ENCODE peak calls at places on chromosome 22, in nine cellular contexts. I, W, B, U, C, H, O, R and X are unnamed samples.

GRCh38 chr22:17888855-17889254 is 114.6 kb upstream of the BID start:
- DNase-seq in C (no peak), R (no peak), I (no peak), W (peak; percentile 69), B (peak; percentile 42), O (no peak), U (no peak), H (no peak), X (no peak)

GRCh38 chr22:44622685-44623084 is 79.3 kb upstream of the PRR5 start:
- DNase-seq in W (no peak), O (no peak), H (no peak), I (peak; percentile 80), C (no peak), R (no peak), U (no peak), B (no peak), X (no peak)

GRCh38 chr22:18042685-18043084 is 18.3 kb upstream of the MICAL3 start:
- DNase-seq in I (no peak), H (no peak), O (no peak), C (no peak), R (no peak), U (no peak), W (no peak), B (no peak), X (no peak)

GRCh38 chr22:18078329-18079041 is 695 bp downstream of the PEX26 start:
- DNase-seq in C (no peak), R (no peak), H (peak; percentile 46), B (peak; percentile 84), I (no peak), U (peak; percentile 30), W (no peak), O (peak; percentile 60), X (no peak)

GRCh38 chr22:23751441-23751996 is 607 bp upstream of the ZNF70 start:
- DNase-seq in H (no peak), W (peak; percentile 68), C (peak; percentile 58), R (no peak), U (no peak), I (no peak), O (no peak), B (no peak), X (no peak)

GRCh38 chr22:36048911-36049677 is 20.5 kb upstream of the RBFOX2 start:
- DNase-seq in U (peak; percentile 70), C (no peak), R (no peak), B (no peak), I (no peak), O (no peak), H (no peak), W (no peak), X (no peak)

GRCh38 chr22:24039046-24039445 is 27.9 kb downstream of the CABIN1 start:
- DNase-seq in B (no peak), I (peak; percentile 8), O (no peak), C (no peak), R (no peak), W (no peak), U (no peak), H (no peak), X (no peak)

GRCh38 chr22:28817919-28818859 is 17.8 kb upstream of the XBP1 start:
- DNase-seq in C (no peak), I (no peak), O (peak; percentile 89), U (peak; percentile 63), R (no peak), H (no peak), W (no peak), B (peak; percentile 66), X (no peak)

GRCh38 chr22:47283616-47284270 is 521.3 kb downstream of the TBC1D22A start:
- DNase-seq in W (no peak), R (no peak), C (no peak), I (no peak), U (no peak), O (no peak), H (no peak), B (no peak), X (no peak)

GRCh38 chr22:27476318-27476717 is 325.2 kb downstream of the MN1 start:
- DNase-seq in U (no peak), I (no peak), O (no peak), C (no peak), W (no peak), B (no peak), H (no peak), R (no peak), X (no peak)

GRCh38 chr22:27937453-27937852 is 18.4 kb upstream of the PITPNB start:
- DNase-seq in U (no peak), I (no peak), H (no peak), C (no peak), B (no peak), O (no peak), R (no peak), W (no peak), X (no peak)

GRCh38 chr22:40022536-40023225 is 27.9 kb downstream of the FAM83F start:
- DNase-seq in R (no peak), H (no peak), U (no peak), B (peak; percentile 18), I (no peak), O (peak; percentile 65), W (no peak), C (no peak), X (no peak)

GRCh38 chr22:18968011-18968749 is 32.1 kb upstream of the PRODH start:
- DNase-seq in I (no peak), C (no peak), R (no peak), U (peak; percentile 28), W (peak; percentile 81), O (no peak), B (no peak), H (no peak), X (no peak)

GRCh38 chr22:27797793-27798525 is 3.6 kb downstream of the MN1 start:
- DNase-seq in I (no peak), U (no peak), C (no peak), O (no peak), R (no peak), W (peak; percentile 57), B (no peak), H (no peak), X (no peak)

GRCh38 chr22:44710474-44711235 is 8.7 kb downstream of the PRR5 start:
- DNase-seq in U (peak; percentile 68), H (peak; percentile 65), I (no peak), C (no peak), W (no peak), B (peak; percentile 37), R (no peak), O (peak; percentile 45), X (no peak)

GRCh38 chr22:47168900-47169800 is 406.7 kb downstream of the TBC1D22A start:
- DNase-seq in B (no peak), R (no peak), U (no peak), I (no peak), H (no peak), O (peak; percentile 25), W (peak; percentile 35), C (peak; percentile 16), X (no peak)

GRCh38 chr22:24409707-24410106 is 17.7 kb upstream of the ADORA2A start:
- DNase-seq in U (no peak), I (no peak), H (no peak), W (no peak), C (no peak), R (no peak), B (no peak), O (no peak), X (no peak)

GRCh38 chr22:22882033-22882717 is 5.4 kb upstream of the IGLL5 start:
- DNase-seq in O (no peak), R (no peak), H (peak; percentile 51), I (peak; percentile 76), W (no peak), B (peak; percentile 75), C (no peak), U (no peak), X (no peak)

GRCh38 chr22:24497879-24498278 is 2.7 kb downstream of the UPB1 start:
- DNase-seq in R (no peak), C (no peak), O (no peak), B (no peak), W (no peak), U (no peak), I (no peak), H (no peak), X (no peak)

GRCh38 chr22:36365020-36365411 is 22.8 kb downstream of the MYH9 start:
- DNase-seq in O (peak; percentile 65), W (peak; percentile 46), C (peak; percentile 68), I (no peak), H (peak; percentile 77), B (peak; percentile 82), R (peak; percentile 87), U (peak; percentile 74), X (no peak)

GRCh38 chr22:40855960-40856512 is 403 bp downstream of the ST13 start:
- DNase-seq in C (no peak), O (peak; percentile 28), B (peak; percentile 45), W (peak; percentile 79), H (peak; percentile 19), U (no peak), R (no peak), I (no peak), X (no peak)

GRCh38 chr22:40008726-40009125 is 14.0 kb downstream of the FAM83F start:
- DNase-seq in C (no peak), B (no peak), H (no peak), W (no peak), I (no peak), O (no peak), R (no peak), U (peak; percentile 29), X (no peak)

DNA sequence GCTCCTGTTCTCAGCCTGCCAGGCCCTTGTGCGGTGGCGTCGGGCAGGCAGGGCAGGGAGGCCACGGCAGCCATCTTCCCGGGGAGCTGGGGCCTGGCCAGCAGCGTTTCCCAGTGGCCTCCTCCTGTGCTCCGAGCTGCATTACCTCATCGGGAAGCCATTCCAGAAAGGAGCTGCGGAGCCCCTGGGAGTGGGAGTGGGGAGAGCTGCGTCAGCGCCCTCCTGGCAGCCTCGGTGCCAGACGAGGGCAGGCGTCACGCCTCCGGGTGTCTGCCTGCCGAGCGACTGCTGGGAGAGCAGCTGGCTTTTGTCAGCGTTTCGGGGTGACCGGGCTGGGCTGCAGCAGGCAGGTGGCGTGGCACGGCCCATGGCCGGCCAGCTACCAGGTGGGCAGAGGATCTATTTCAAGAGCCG is 30.9 kb upstream of the WNT7B start:
- DNase-seq in U (peak; percentile 50), H (no peak), W (no peak), R (peak; percentile 60), I (no peak), C (peak; percentile 89), O (peak; percentile 39), B (no peak), X (peak; percentile 61)
- TF ChIP-seq CTCF in U (no peak), H (no peak), W (no peak), R (no peak), I (no peak), C (no peak), O (no peak), B (no peak), X (no peak)

GRCh38 chr22:38260760-38261477 is 11.9 kb downstream of the TMEM184B start:
- DNase-seq in R (no peak), H (no peak), B (no peak), O (no peak), I (no peak), U (no peak), C (no peak), W (peak; percentile 76), X (no peak)
- TF ChIP-seq CTCF in R (no peak), H (peak; percentile 24), B (peak; percentile 7), O (no peak), I (no peak), U (no peak), C (no peak), W (no peak), X (peak; percentile 19)

GRCh38 chr22:42111798-42112197 is 18.8 kb downstream of the CYP2D6 start:
- DNase-seq in H (no peak), R (no peak), U (no peak), O (no peak), B (no peak), C (no peak), I (no peak), W (no peak), X (no peak)
- TF ChIP-seq CTCF in H (no peak), R (peak; percentile 6), U (no peak), O (no peak), B (no peak), C (no peak), I (no peak), W (peak; percentile 11), X (no peak)

GRCh38 chr22:20180640-20181039 is 29.8 kb upstream of the CCDC188 start:
- DNase-seq in I (no peak), R (no peak), C (no peak), H (no peak), O (no peak), W (no peak), U (no peak), B (no peak), X (no peak)
- TF ChIP-seq CTCF in I (no peak), R (no peak), C (no peak), H (no peak), O (no peak), W (no peak), U (no peak), B (no peak), X (no peak)